ENCODE peak calls at places on chromosomes 2 and 18, in five cellular contexts. E is testis, P is Peyer's patch, W is heart left ventricle, U is breast epithelium. M is an unnamed sample.

GRCh38 chr2:238302751-238303150 is 14.3 kb upstream of the PER2 start:
- DNase-seq in U (no peak), E (no peak), W (peak; percentile 19), P (no peak), M (no peak)

GRCh38 chr2:68889021-68889420 is 17.8 kb upstream of the BMP10 start:
- DNase-seq in P (no peak), W (no peak), U (no peak), E (no peak), M (no peak)

GRCh38 chr2:37568565-37568964 is 102.9 kb downstream of the CDC42EP3 start:
- DNase-seq in E (no peak), P (no peak), U (no peak), W (no peak), M (no peak)

GRCh38 chr2:45684756-45685155 is 33.3 kb downstream of the PRKCE start:
- DNase-seq in W (no peak), E (no peak), U (no peak), P (no peak), M (no peak)

GRCh38 chr18:44181951-44182350 is 498.7 kb upstream of the SETBP1 start:
- DNase-seq in P (no peak), U (no peak), E (no peak), W (no peak), M (no peak)

GRCh38 chr2:172680595-172681176 is 55.0 kb upstream of the RAPGEF4 start:
- DNase-seq in P (no peak), U (no peak), W (no peak), E (no peak), M (no peak)

GRCh38 chr2:56811401-56811800 is 627.6 kb downstream of the CCDC85A start:
- DNase-seq in U (no peak), P (no peak), E (no peak), W (no peak), M (no peak)

GRCh38 chr2:120853294-120854013 is 117.8 kb downstream of the GLI2 start:
- DNase-seq in U (no peak), P (no peak), W (peak; percentile 11), E (no peak), M (no peak)

GRCh38 chr18:21096760-21097159 is 14.9 kb downstream of the ROCK1 start:
- DNase-seq in E (no peak), W (no peak), P (no peak), U (no peak), M (no peak)

GRCh38 chr2:210818473-210818872 is 262.1 kb downstream of the CPS1 start:
- DNase-seq in W (no peak), E (no peak), U (no peak), P (no peak), M (no peak)

GRCh38 chr2:79235135-79235534 is 75.6 kb upstream of the REG3A start:
- DNase-seq in E (no peak), U (no peak), W (no peak), P (no peak), M (no peak)

GRCh38 chr2:193868132-193868531 is 1673.4 kb upstream of the TMEFF2 start:
- DNase-seq in P (no peak), E (no peak), W (no peak), U (no peak), M (no peak)

GRCh38 chr2:12412898-12413305 is 303.8 kb upstream of the TRIB2 start:
- DNase-seq in E (no peak), W (no peak), U (no peak), P (no peak), M (no peak)

GRCh38 chr2:139529045-139529444 is 748.9 kb upstream of the NXPH2 start:
- DNase-seq in W (no peak), P (no peak), U (no peak), E (no peak), M (no peak)

GRCh38 chr18:51659781-51660180 is 462.3 kb upstream of the MEX3C start:
- DNase-seq in E (no peak), W (no peak), P (no peak), U (no peak), M (no peak)

GRCh38 chr2:5365871-5366461 is 326.2 kb upstream of the SOX11 start:
- DNase-seq in P (no peak), U (peak; percentile 78), W (peak; percentile 70), E (peak; percentile 85), M (no peak)

GRCh38 chr2:236498369-236498768 is 71.3 kb upstream of the ACKR3 start:
- DNase-seq in P (no peak), E (no peak), W (no peak), U (no peak), M (no peak)

GRCh38 chr2:65015731-65016130 is 26.5 kb downstream of the SLC1A4 start:
- DNase-seq in U (no peak), W (no peak), E (no peak), P (no peak), M (no peak)

GRCh38 chr2:161420406-161421025 is 4.4 kb downstream of the TBR1 start:
- DNase-seq in U (no peak), E (no peak), W (no peak), P (no peak), M (no peak)

GRCh38 chr2:165011199-165011598 is 55.9 kb upstream of the SLC38A11 start:
- DNase-seq in W (no peak), U (no peak), P (no peak), E (no peak), M (no peak)

GRCh38 chr2:231940795-231941194 is 14.6 kb upstream of the NPPC start:
- DNase-seq in U (no peak), P (no peak), W (no peak), E (no peak), M (no peak)

GRCh38 chr18:47404845-47405244 is 153.4 kb upstream of the SKOR2 start:
- DNase-seq in U (no peak), W (no peak), E (no peak), P (no peak), M (no peak)

GRCh38 chr2:201118957-201119848 is 3.2 kb downstream of the CFLAR start:
- DNase-seq in W (no peak), E (no peak), P (no peak), U (no peak), M (no peak)

GRCh38 chr2:34806396-34806795 is 1207.3 kb upstream of the FAM98A start:
- DNase-seq in U (no peak), E (no peak), W (no peak), P (no peak), M (no peak)

GRCh38 chr18:51077217-51077616 is 47.2 kb downstream of the SMAD4 start:
- DNase-seq in P (no peak), E (no peak), U (no peak), W (no peak), M (no peak)

GRCh38 chr18:50793641-50794565 is 25.9 kb downstream of the MRO start:
- DNase-seq in P (no peak), E (no peak), U (no peak), W (no peak), M (no peak)

GRCh38 chr2:139967665-139968064 is 1187.5 kb upstream of the NXPH2 start:
- DNase-seq in P (no peak), U (no peak), W (no peak), E (no peak), M (no peak)

GRCh38 chr2:207135340-207135739 is 30.4 kb downstream of the KLF7 start:
- DNase-seq in W (no peak), U (no peak), P (no peak), E (no peak), M (no peak)

GRCh38 chr18:25019946-25020345 is 332.0 kb downstream of the ZNF521 start:
- DNase-seq in E (no peak), U (no peak), W (no peak), P (no peak), M (no peak)

GRCh38 chr2:65329551-65329950 is 101.9 kb downstream of the ACTR2 start:
- DNase-seq in E (no peak), U (no peak), W (no peak), P (no peak), M (no peak)

GRCh38 chr2:210072922-210073509 is 70.6 kb downstream of the RPE start:
- DNase-seq in P (no peak), U (no peak), E (no peak), W (no peak), M (no peak)

GRCh38 chr2:216078776-216079175 is 2.8 kb downstream of the PECR start:
- DNase-seq in P (no peak), E (no peak), W (no peak), U (no peak), M (no peak)

GRCh38 chr2:43226955-43227829 is 786 bp upstream of the ZFP36L2 start:
- DNase-seq in P (peak; percentile 83), U (peak; percentile 95), E (peak; percentile 96), W (peak; percentile 97), M (peak; percentile 93)
- TF ChIP-seq POLR2A in P (peak; percentile 38), U (peak; percentile 65), E (no peak), W (no peak), M (peak; percentile 52)

GRCh38 chr2:29525921-29526320 is 395.5 kb downstream of the ALK start:
- DNase-seq in U (no peak), P (no peak), E (no peak), W (no peak), M (no peak)
- H3K27me3 ChIP-seq in U (no peaks in the 10 kb centered on the region), P (no peaks in the 10 kb centered on the region), E (no peaks in the 10 kb centered on the region), W (no peaks in the 10 kb centered on the region), M (no peaks in the 10 kb centered on the region)

DNA sequence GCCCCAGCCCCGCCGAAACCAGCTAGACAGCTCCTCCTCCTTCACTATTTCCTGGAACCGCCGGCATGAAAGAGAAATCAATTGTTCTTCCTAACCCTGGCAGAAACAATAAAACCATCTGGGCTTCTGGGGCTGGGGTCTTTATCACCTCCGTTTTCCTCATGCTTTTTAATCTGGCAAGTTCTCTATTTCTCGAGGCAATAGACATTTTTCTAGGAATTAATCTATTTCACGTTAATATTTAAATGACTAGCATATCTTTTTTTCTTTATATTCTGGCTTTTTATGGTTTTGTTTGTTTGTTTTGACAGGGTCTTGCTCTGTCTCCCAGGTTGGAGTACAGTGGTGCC is 1.4 kb upstream of the KIF1A start:
- DNase-seq in U (no peak), P (no peak), E (peak; percentile 7), W (no peak), M (no peak)
- H3K4me3 ChIP-seq in U (no peak overlapping the region), P (no peak overlapping the region), E (no peak overlapping the region), W (no peak overlapping the region), M (no peak overlapping the region)

GRCh38 chr2:42095923-42096408 is 48.1 kb downstream of the PKDCC start:
- DNase-seq in P (peak; percentile 85), U (peak; percentile 69), W (peak; percentile 78), E (peak; percentile 90), M (peak; percentile 85)
- TF ChIP-seq POLR2A in P (no peak), U (no peak), W (no peak), E (no peak), M (no peak)

GRCh38 chr18:76259726-76260125 is 235.3 kb downstream of the ZNF516 start:
- DNase-seq in U (no peak), W (no peak), P (no peak), E (peak; percentile 78), M (no peak)
- H3K27me3 ChIP-seq in U (no peaks in the 10 kb centered on the region), W (peaks cover 3% of the 10 kb centered on the region), P (no peaks in the 10 kb centered on the region), E (no peaks in the 10 kb centered on the region), M (no peaks in the 10 kb centered on the region)

GRCh38 chr2:106542730-106543359 is 55.7 kb downstream of the CD8B2 start:
- DNase-seq in U (peak; percentile 59), W (peak; percentile 71), E (peak; percentile 89), P (peak; percentile 57), M (peak; percentile 54)
- H3K4me3 ChIP-seq in U (peak overlapping the region; percentile 22), W (no peak overlapping the region), E (peak overlapping the region; percentile 40), P (no peak overlapping the region), M (peak overlapping the region; percentile 27)

DNA sequence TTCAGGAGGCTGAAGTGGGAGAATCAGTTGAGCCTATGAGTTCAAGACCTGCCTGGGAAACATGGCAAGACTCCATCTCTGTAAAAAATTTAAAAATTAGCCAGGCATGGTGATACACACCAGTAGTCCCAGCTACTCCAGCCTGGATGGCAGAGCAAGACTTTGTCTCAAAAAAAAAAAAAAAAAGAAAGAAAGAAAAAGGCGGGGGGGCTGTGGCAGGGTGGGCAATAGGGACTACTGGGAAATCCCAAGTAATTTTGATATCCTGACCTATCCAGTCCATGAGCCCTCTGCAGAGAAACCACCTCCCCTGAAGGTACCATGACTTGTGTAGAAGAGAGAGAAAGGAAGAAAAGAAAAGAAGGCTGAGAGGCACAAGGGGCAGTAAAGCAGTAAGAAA is 45.3 kb downstream of the ALPK2 start:
- DNase-seq in U (no peak), W (no peak), E (no peak), P (no peak), M (no peak)
- TF ChIP-seq POLR2A in U (no peak), W (no peak), E (no peak), P (no peak), M (no peak)